ENCODE peak calls at places on chromosomes 3 and 15, in eight cellular contexts. S is NCI-H82, U is A549, W is anterior cingulate cortex, P is NAMALWA, R is HS-5, M is astrocyte of the spinal cord, T is left cardiac atrium. J is an unnamed sample.

GRCh38 chr3:129413687-129414506 is 14.5 kb downstream of the EFCAB12 start:
- DNase-seq in S (no peak), U (peak; percentile 67), W (no peak), P (peak; percentile 28), R (peak; percentile 57), M (peak; percentile 92), T (no peak), J (no peak)

GRCh38 chr3:58487140-58487886 is 4.6 kb upstream of the KCTD6 start:
- DNase-seq in S (no peak), U (no peak), W (no peak), P (no peak), R (no peak), M (peak; percentile 56), T (peak; percentile 62), J (no peak)

GRCh38 chr15:79366691-79367090 is 55.8 kb downstream of the TMED3 start:
- DNase-seq in S (no peak), U (no peak), W (no peak), P (no peak), R (no peak), M (no peak), T (no peak), J (no peak)

GRCh38 chr3:101890716-101891115 is 41.4 kb downstream of the NFKBIZ start:
- DNase-seq in S (no peak), U (no peak), W (no peak), P (no peak), R (peak; percentile 67), M (peak; percentile 87), T (no peak), J (no peak)

GRCh38 chr3:46049093-46049492 is 21.8 kb upstream of the XCR1 start:
- DNase-seq in S (no peak), U (no peak), W (no peak), P (no peak), R (no peak), M (no peak), T (no peak), J (no peak)

GRCh38 chr3:133890972-133891644 is 4.6 kb downstream of the RAB6B start:
- DNase-seq in S (no peak), U (no peak), W (no peak), P (no peak), R (no peak), M (no peak), T (no peak), J (peak; percentile 90)

GRCh38 chr3:13025090-13025489 is 48.1 kb downstream of the IQSEC1 start:
- DNase-seq in S (no peak), U (peak; percentile 50), W (no peak), P (no peak), R (peak; percentile 15), M (peak; percentile 73), T (peak; percentile 69), J (no peak)

GRCh38 chr3:159619341-159619885 is 369.2 kb upstream of the IL12A start:
- DNase-seq in S (peak; percentile 71), U (no peak), W (no peak), P (no peak), R (no peak), M (peak; percentile 75), T (no peak), J (no peak)

GRCh38 chr15:94231728-94232086 is 346 bp downstream of the MCTP2 start:
- DNase-seq in S (no peak), U (no peak), W (no peak), P (peak; percentile 74), R (no peak), M (no peak), T (no peak), J (no peak)

GRCh38 chr15:64856429-64857145 is 14.9 kb downstream of the PLEKHO2 start:
- DNase-seq in S (no peak), U (no peak), W (peak; percentile 85), P (no peak), R (no peak), M (peak; percentile 64), T (peak; percentile 78), J (no peak)

GRCh38 chr3:88151358-88151757 is 1.6 kb downstream of the C3orf38 start:
- DNase-seq in S (no peak), U (no peak), W (no peak), P (peak; percentile 6), R (no peak), M (peak; percentile 5), T (no peak), J (no peak)

GRCh38 chr3:61955483-61955882 is 394.1 kb downstream of the PTPRG start:
- DNase-seq in S (no peak), U (no peak), W (no peak), P (no peak), R (no peak), M (no peak), T (no peak), J (no peak)

GRCh38 chr3:188343894-188344293 is 189.9 kb downstream of the LPP start:
- DNase-seq in S (no peak), U (no peak), W (no peak), P (no peak), R (no peak), M (no peak), T (no peak), J (no peak)

GRCh38 chr15:85351965-85352364 is 28.4 kb upstream of the AKAP13 start:
- DNase-seq in S (no peak), U (no peak), W (no peak), P (no peak), R (no peak), M (no peak), T (no peak), J (no peak)

GRCh38 chr3:58134468-58134867 is 76.3 kb downstream of the DNASE1L3 start:
- DNase-seq in S (no peak), U (no peak), W (no peak), P (no peak), R (no peak), M (no peak), T (no peak), J (no peak)

GRCh38 chr15:48332642-48333034 is 1.4 kb downstream of the DUT start:
- DNase-seq in S (peak; percentile 35), U (no peak), W (no peak), P (peak; percentile 39), R (no peak), M (no peak), T (no peak), J (no peak)

GRCh38 chr3:188083011-188083410 is 70.9 kb upstream of the LPP start:
- DNase-seq in S (no peak), U (no peak), W (no peak), P (no peak), R (no peak), M (no peak), T (no peak), J (no peak)

GRCh38 chr15:51255533-51255932 is 82.9 kb downstream of the CYP19A1 start:
- DNase-seq in S (peak; percentile 85), U (no peak), W (no peak), P (no peak), R (no peak), M (no peak), T (no peak), J (no peak)

GRCh38 chr3:177776656-177777055 is 579.4 kb upstream of the TBL1XR1 start:
- DNase-seq in S (no peak), U (no peak), W (no peak), P (no peak), R (no peak), M (peak; percentile 92), T (no peak), J (no peak)

GRCh38 chr15:45645026-45645980 is 10.5 kb downstream of the SQOR start:
- DNase-seq in S (no peak), U (no peak), W (no peak), P (no peak), R (no peak), M (peak; percentile 57), T (peak; percentile 39), J (no peak)

GRCh38 chr3:5057857-5058324 is 64.2 kb upstream of the ARL8B start:
- DNase-seq in S (peak; percentile 78), U (peak; percentile 62), W (no peak), P (peak; percentile 85), R (peak; percentile 64), M (peak; percentile 87), T (peak; percentile 79), J (no peak)

GRCh38 chr3:35707904-35708303 is 68.6 kb downstream of the ARPP21 start:
- DNase-seq in S (no peak), U (no peak), W (no peak), P (no peak), R (no peak), M (peak; percentile 4), T (no peak), J (no peak)

GRCh38 chr15:28984421-28985375 is 98.9 kb downstream of the APBA2 start:
- DNase-seq in S (peak; percentile 34), U (no peak), W (peak; percentile 80), P (no peak), R (no peak), M (peak; percentile 68), T (no peak), J (peak; percentile 81)

GRCh38 chr3:37144806-37145205 is 29.6 kb downstream of the LRRFIP2 start:
- DNase-seq in S (no peak), U (no peak), W (no peak), P (peak; percentile 24), R (no peak), M (no peak), T (no peak), J (no peak)

GRCh38 chr3:157160652-157161480 is 919 bp upstream of the CCNL1 start:
- DNase-seq in S (peak; percentile 95), U (peak; percentile 59), W (peak; percentile 42), P (peak; percentile 74), R (peak; percentile 84), M (peak; percentile 91), T (peak; percentile 92), J (peak; percentile 96)

GRCh38 chr15:52124270-52124878 is 11.8 kb upstream of the BCL2L10 start:
- DNase-seq in S (no peak), U (no peak), W (no peak), P (no peak), R (no peak), M (peak; percentile 41), T (no peak), J (no peak)

GRCh38 chr15:45184562-45185041 is 3.2 kb downstream of the SHF start:
- DNase-seq in S (peak; percentile 78), U (no peak), W (no peak), P (no peak), R (no peak), M (no peak), T (no peak), J (no peak)

J was measured in vagina.